ENCODE peak calls at places on chromosome 14, in ten cellular contexts. B is lower lobe of right lung, N is AG09309, R is dorsolateral prefrontal cortex, Q is hepatocyte, A is colonic mucosa, H is cardiac fibroblast, P is bronchial epithelial cell, V is NB4, C is left lung. S is an unnamed sample.

GRCh38 chr14:24938593-24938992 is 111.4 kb downstream of the STXBP6 start:
- DNase-seq in B (no peak), N (no peak), R (no peak), Q (no peak), A (no peak), H (no peak), P (no peak), V (no peak), C (no peak), S (no peak)

GRCh38 chr14:88791629-88792571 is 853 bp downstream of the EML5 start:
- DNase-seq in B (peak), N (no peak), R (no peak), Q (peak), A (peak), H (no peak), P (no peak), V (peak), C (peak), S (no peak)

GRCh38 chr14:98751110-98751509 is 520.9 kb downstream of the BCL11B start:
- DNase-seq in B (no peak), N (no peak), R (no peak), Q (no peak), A (no peak), H (no peak), P (no peak), V (no peak), C (no peak), S (no peak)

GRCh38 chr14:60622210-60622919 is 26.9 kb downstream of the SIX1 start:
- DNase-seq in B (no peak), N (no peak), R (no peak), Q (no peak), A (no peak), H (peak), P (no peak), V (no peak), C (no peak), S (peak)

GRCh38 chr14:92637228-92637627 is 111.2 kb downstream of the LGMN start:
- DNase-seq in B (no peak), N (no peak), R (no peak), Q (no peak), A (no peak), H (peak), P (no peak), V (no peak), C (no peak), S (peak)

GRCh38 chr14:99756796-99757195 is 36.4 kb upstream of the EML1 start:
- DNase-seq in B (peak), N (no peak), R (peak), Q (no peak), A (no peak), H (no peak), P (no peak), V (no peak), C (no peak), S (peak)

GRCh38 chr14:97166497-97166896 is 369.3 kb downstream of the VRK1 start:
- DNase-seq in B (no peak), N (no peak), R (no peak), Q (no peak), A (no peak), H (no peak), P (no peak), V (no peak), C (no peak), S (no peak)

GRCh38 chr14:32552766-32553165 is 223.7 kb downstream of the AKAP6 start:
- DNase-seq in B (no peak), N (no peak), R (no peak), Q (no peak), A (no peak), H (no peak), P (peak), V (no peak), C (no peak), S (no peak)

GRCh38 chr14:35161231-35161630 is 38.9 kb downstream of the PRORP start:
- DNase-seq in B (no peak), N (no peak), R (no peak), Q (peak), A (no peak), H (no peak), P (peak), V (no peak), C (no peak), S (no peak)

GRCh38 chr14:69376439-69376838 is 21.7 kb downstream of the ERH start:
- DNase-seq in B (no peak), N (peak), R (no peak), Q (no peak), A (no peak), H (peak), P (peak), V (peak), C (no peak), S (peak)

GRCh38 chr14:63276492-63277342 is 42.0 kb downstream of the GPHB5 start:
- DNase-seq in B (no peak), N (peak), R (no peak), Q (peak), A (no peak), H (peak), P (peak), V (peak), C (no peak), S (peak)

GRCh38 chr14:89936654-89937185 is 17.8 kb downstream of the EFCAB11 start:
- DNase-seq in B (no peak), N (no peak), R (no peak), Q (no peak), A (no peak), H (no peak), P (peak), V (no peak), C (no peak), S (no peak)
- TF ChIP-seq CTCF in B (no peak), N (no peak), R (peak), Q (peak), A (no peak), H (peak), P (peak), V (no peak), C (no peak), S (no peak)

DNA sequence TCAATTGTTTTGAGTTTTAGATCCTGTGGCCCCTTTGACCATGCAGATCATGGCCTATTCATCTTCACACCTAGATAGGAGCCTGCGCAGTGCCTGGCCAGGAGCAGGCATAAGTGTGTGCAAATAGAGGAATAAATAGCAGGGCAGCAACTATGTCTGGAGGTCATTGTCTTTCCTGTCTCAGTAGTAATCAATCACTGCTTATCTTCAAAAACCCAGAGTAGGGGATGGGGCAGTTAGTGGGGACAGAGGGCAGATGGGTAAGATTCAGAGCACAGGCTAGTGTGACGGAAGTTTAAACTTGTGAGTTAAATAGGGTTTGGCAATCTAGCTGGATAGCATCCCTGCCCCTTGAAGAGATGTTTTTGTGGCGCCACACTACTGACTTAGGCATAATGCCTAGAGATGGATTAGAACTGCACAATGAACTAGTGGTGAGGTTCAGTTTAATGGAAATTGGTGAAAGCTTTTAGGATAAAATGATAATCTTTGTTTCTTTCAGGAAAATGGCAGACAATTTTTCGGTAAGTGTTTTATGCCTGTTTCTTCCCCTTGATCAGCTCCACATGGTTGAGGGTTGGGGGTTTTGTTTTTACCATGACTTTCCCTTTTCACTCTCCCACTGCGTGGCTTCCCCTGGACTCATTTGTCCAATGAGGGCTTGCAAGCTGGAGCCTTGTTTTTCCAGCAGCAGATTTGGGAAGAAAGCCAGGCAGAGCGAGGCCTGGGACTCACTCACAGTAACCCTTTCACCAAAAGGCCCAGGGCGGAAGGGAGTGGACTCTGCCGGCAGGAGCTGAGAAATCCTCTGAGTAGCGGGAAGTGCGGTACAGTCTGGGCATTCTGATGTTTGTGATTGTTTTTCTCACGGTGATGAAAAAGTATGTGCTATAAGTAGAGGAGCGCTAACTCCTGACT is 8.1 kb downstream of the LGALS3 start:
- DNase-seq in B (no peak), N (peak), R (peak), Q (no peak), A (peak), H (peak), P (no peak), V (no peak), C (no peak), S (peak)
- H3K4me3 ChIP-seq in B (peak), N (no peak), R (no peak), Q (no peak), A (no peak), H (peak), P (no peak), V (no peak), C (no peak), S (no peak)

GRCh38 chr14:23055147-23055550 is 2.2 kb downstream of the CDH24 start:
- DNase-seq in B (no peak), N (no peak), R (no peak), Q (no peak), A (no peak), H (no peak), P (no peak), V (no peak), C (no peak), S (no peak)

GRCh38 chr14:23052671-23053070 is 4.6 kb downstream of the CDH24 start:
- DNase-seq in B (no peak), N (no peak), R (no peak), Q (no peak), A (no peak), H (no peak), P (no peak), V (no peak), C (no peak), S (no peak)

GRCh38 chr14:23053426-23053825 is 3.9 kb downstream of the CDH24 start:
- DNase-seq in B (no peak), N (no peak), R (no peak), Q (no peak), A (no peak), H (no peak), P (no peak), V (no peak), C (no peak), S (no peak)

GRCh38 chr14:23055621-23056256 is 1.6 kb downstream of the CDH24 start:
- DNase-seq in B (no peak), N (no peak), R (no peak), Q (peak), A (no peak), H (peak), P (no peak), V (no peak), C (no peak), S (no peak)

DNA sequence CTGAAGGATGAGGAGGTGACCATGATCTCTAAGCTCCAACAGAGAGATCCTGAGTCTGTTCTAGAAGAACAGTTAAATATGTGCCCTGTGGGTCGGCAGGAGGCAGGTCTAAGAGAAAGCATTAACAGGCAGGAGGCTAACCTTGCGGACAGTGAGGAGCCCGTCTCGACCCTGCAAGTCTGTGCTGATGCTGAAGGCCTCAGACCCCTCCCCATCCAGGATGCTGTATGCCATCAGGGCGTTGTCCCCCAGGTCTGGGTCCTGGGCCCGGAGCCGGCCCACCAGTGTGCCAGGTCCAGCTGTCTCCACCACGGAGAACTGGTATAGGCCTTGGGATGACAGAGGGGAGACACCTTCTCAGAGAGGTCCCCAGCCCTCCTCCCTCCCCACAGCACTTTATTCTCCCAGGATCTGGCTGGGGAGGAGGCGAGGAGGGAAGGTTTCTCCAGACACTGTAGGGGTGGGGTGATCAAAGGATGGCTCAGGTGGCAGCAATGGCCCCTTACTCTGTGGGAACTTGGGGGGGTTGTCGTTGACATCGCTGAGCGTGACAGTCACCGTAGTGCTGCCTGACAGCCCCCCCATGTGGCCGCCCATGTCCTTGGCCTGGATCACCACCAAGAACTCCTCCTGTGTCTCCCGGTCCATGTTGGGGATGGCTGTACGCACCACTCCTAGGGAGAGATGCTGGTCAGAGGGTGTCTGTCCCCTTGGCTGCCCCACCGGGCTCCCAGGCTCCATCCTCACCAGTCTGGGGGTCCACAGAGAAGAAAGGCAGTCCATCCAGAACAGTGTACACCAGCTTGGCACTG is 3.1 kb downstream of the CDH24 start:
- DNase-seq in B (no peak), N (no peak), R (no peak), Q (no peak), A (no peak), H (no peak), P (no peak), V (peak), C (no peak), S (no peak)
- TF ChIP-seq CTCF in B (peak), N (peak), R (peak), Q (peak), A (no peak), H (peak), P (no peak), V (no peak), C (no peak), S (peak)

GRCh38 chr14:103014466-103015319 is 42.7 kb downstream of the CDC42BPB start:
- DNase-seq in B (no peak), N (no peak), R (no peak), Q (no peak), A (no peak), H (peak), P (peak), V (peak), C (no peak), S (peak)
- H3K4me3 ChIP-seq in B (no peak), N (no peak), R (no peak), Q (no peak), A (no peak), H (no peak), P (no peak), V (peak), C (no peak), S (no peak)

DNA sequence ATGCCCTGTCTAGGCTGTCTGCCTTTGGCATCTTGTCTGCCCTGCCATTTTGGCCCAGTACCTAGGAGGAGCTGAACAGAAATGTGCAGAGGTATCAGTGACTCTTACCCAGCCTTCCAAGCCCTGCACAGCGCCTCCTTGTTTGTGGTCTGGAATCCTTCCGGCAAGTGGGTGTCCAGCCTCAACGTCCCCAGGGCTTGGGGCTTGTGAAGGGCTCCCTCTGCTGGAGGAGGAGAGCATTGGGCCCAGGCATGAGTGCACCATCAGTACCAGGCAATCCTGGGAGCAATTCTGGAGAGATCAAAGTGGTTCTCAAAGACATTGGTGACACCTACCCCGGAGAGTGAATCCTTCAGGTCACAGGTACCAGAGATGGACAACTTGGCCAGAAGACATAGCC is 2.4 kb upstream of the TCL1B start:
- DNase-seq in B (no peak), N (no peak), R (no peak), Q (peak), A (peak), H (no peak), P (no peak), V (peak), C (no peak), S (no peak)
- TF ChIP-seq CTCF in B (peak), N (peak), R (no peak), Q (peak), A (peak), H (peak), P (peak), V (peak), C (peak), S (no peak)

DNA sequence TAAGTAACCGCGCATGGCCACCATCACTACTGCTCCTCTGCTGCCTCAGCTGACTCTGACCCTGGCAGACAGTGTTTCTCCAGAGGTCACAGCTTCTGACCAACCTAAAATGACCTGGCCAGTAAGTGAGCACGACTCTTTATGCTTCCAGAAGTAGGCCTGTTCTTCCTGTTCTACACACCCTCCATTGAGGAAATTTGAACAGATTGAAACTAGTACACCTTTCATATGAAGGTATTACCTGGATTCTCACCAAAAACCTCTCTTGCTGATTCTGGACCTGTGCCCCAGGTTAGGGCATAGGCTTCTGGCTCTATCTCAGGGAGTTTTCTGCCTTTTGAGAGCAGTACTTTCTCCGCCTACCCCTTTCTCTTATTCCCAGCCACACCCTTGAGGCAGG is 178.4 kb upstream of the FRMD6 start:
- DNase-seq in B (no peak), N (no peak), R (no peak), Q (no peak), A (no peak), H (no peak), P (no peak), V (no peak), C (no peak), S (no peak)
- H3K4me3 ChIP-seq in B (no peak), N (no peak), R (no peak), Q (no peak), A (no peak), H (no peak), P (no peak), V (no peak), C (no peak), S (no peak)

DNA sequence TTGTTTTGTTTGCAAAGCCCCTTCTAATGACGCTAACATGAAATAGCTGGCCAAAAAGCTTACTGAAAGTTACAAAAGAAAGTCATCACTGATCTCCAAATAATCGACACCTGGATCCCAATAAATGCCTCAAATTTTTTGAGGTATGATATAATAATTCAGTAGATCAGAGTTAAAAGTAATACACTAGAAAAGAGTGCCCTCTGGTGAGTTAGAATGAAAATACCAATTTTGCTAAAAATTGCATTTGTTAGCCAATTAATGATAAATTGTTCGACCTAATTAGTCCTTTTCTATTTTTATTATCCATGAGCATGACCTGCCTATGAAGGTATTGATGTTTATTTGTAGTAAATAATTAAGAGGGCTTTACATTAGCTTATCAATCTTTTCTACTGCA is 78.6 kb downstream of the CEP128 start:
- DNase-seq in B (no peak), N (no peak), R (no peak), Q (no peak), A (no peak), H (no peak), P (no peak), V (no peak), C (no peak), S (no peak)
- TF ChIP-seq CTCF in B (no peak), N (no peak), R (peak), Q (peak), A (no peak), H (no peak), P (no peak), V (no peak), C (no peak), S (peak)